ENCODE peak calls at places on chromosomes 13 and 19, in six cellular contexts. I is breast epithelium, H is heart right ventricle, T is psoas muscle, B is adrenal gland, O is fibroblast of lung. X is an unnamed sample.

GRCh38 chr13:82698383-82698782 is 1183.9 kb downstream of the SLITRK1 start:
- DNase-seq in H (no peak), B (no peak), I (no peak), O (no peak), T (no peak), X (no peak)

GRCh38 chr13:82480415-82480814 is 1401.9 kb downstream of the SLITRK1 start:
- DNase-seq in I (no peak), B (no peak), O (no peak), T (no peak), H (no peak), X (no peak)

GRCh38 chr19:18571564-18572344 is at the start of gene UBA52:
- DNase-seq in T (peak; percentile 99), B (peak; percentile 98), O (peak; percentile 97), I (peak; percentile 98), H (peak; percentile 98), X (peak; percentile 99)

GRCh38 chr13:75830842-75831241 is 194.7 kb downstream of the LMO7 start:
- DNase-seq in B (no peak), O (peak; percentile 81), T (no peak), I (no peak), H (no peak), X (no peak)

GRCh38 chr13:31518666-31519065 is 220.7 kb upstream of the RXFP2 start:
- DNase-seq in T (no peak), O (no peak), I (no peak), H (no peak), B (no peak), X (no peak)

GRCh38 chr13:37386276-37386675 is 212.3 kb downstream of the POSTN start:
- DNase-seq in I (no peak), H (no peak), B (no peak), O (peak; percentile 80), T (no peak), X (no peak)

GRCh38 chr13:30165791-30166190 is 141.6 kb downstream of the KATNAL1 start:
- DNase-seq in H (no peak), O (peak; percentile 57), I (no peak), T (peak; percentile 30), B (no peak), X (no peak)

GRCh38 chr19:39237200-39238184 is 7.3 kb downstream of the IFNL3 start:
- DNase-seq in H (no peak), O (no peak), I (peak; percentile 18), T (no peak), B (no peak), X (peak; percentile 42)

GRCh38 chr19:13208131-13208963 is 58.1 kb downstream of the IER2 start:
- DNase-seq in I (peak; percentile 50), T (peak; percentile 28), H (no peak), O (peak; percentile 57), B (peak; percentile 53), X (no peak)

GRCh38 chr19:47573076-47574026 is at the start of gene ZNF541:
- DNase-seq in B (peak; percentile 75), O (peak; percentile 42), H (peak; percentile 72), T (peak; percentile 72), I (peak; percentile 43), X (no peak)

GRCh38 chr19:32318884-32319520 is 26.4 kb upstream of the ZNF507 start:
- DNase-seq in H (no peak), T (no peak), B (no peak), O (no peak), I (no peak), X (no peak)

GRCh38 chr13:50888362-50888761 is 21.2 kb upstream of the RNASEH2B start:
- DNase-seq in I (no peak), T (no peak), H (no peak), O (no peak), B (no peak), X (no peak)

GRCh38 chr13:109654341-109655205 is 131.8 kb downstream of the IRS2 start:
- DNase-seq in H (no peak), O (no peak), T (peak; percentile 13), B (no peak), I (no peak), X (no peak)

GRCh38 chr19:33280351-33280921 is 21.9 kb downstream of the CEBPA start:
- DNase-seq in B (no peak), I (no peak), O (no peak), T (no peak), H (no peak), X (no peak)

GRCh38 chr13:37409756-37410155 is 188.8 kb downstream of the POSTN start:
- DNase-seq in H (no peak), B (no peak), T (no peak), O (peak; percentile 87), I (no peak), X (no peak)

GRCh38 chr19:10471909-10472308 is 31.2 kb downstream of the KEAP1 start:
- DNase-seq in I (no peak), T (no peak), O (peak; percentile 38), H (no peak), B (no peak), X (no peak)

GRCh38 chr13:99206226-99206625 is 5.6 kb downstream of the UBAC2 start:
- DNase-seq in T (no peak), O (no peak), H (no peak), B (no peak), I (no peak), X (no peak)

GRCh38 chr13:28527629-28528028 is 32.7 kb upstream of the FLT1 start:
- DNase-seq in B (no peak), I (no peak), H (no peak), T (no peak), O (no peak), X (no peak)

GRCh38 chr13:28528848-28529247 is 33.9 kb upstream of the FLT1 start:
- DNase-seq in H (no peak), O (no peak), I (no peak), T (no peak), B (no peak), X (no peak)

GRCh38 chr13:28529836-28530235 is 34.9 kb upstream of the FLT1 start:
- DNase-seq in O (no peak), H (no peak), T (no peak), I (no peak), B (no peak), X (no peak)

GRCh38 chr13:28526876-28527275 is 31.9 kb upstream of the FLT1 start:
- DNase-seq in O (no peak), B (no peak), I (no peak), T (no peak), H (no peak), X (no peak)

DNA sequence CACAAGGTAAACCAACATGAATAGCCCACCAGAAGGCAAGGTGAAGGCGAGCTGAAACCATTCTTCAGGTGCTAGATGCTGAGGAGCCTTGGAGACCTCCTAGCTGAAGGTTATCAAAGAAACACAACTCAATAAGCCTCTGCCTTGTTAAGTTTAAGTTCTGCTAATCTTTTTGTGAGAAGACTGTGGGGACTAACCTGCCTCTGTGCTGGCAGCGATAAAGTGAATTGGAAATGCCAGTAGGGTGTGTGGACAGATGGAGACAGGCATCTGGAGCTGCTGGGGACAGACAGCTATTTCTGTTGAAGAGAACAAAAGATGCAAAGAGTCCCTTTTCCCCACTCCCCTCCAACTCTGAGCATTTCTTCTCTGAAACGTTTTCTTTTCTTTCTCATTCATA is 33.5 kb upstream of the FLT1 start:
- DNase-seq in H (no peak), B (no peak), I (no peak), O (no peak), T (no peak), X (no peak)
- H3K27me3 ChIP-seq in H (peaks cover 20% of the 10 kb centered on the region), B (peaks cover 24% of the 10 kb centered on the region), I (peaks cover 11% of the 10 kb centered on the region), O (peaks cover 4% of the 10 kb centered on the region), T (peaks cover 43% of the 10 kb centered on the region), X (peaks cover 44% of the 10 kb centered on the region)

GRCh38 chr19:55683449-55684261 is 8.6 kb downstream of the EPN1 start:
- DNase-seq in H (no peak), O (no peak), I (no peak), T (peak; percentile 2), B (no peak), X (no peak)
- H3K4me1 ChIP-seq in H (peaks cover 31% of the 10 kb centered on the region), O (peaks cover 11% of the 10 kb centered on the region), I (no peaks in the 10 kb centered on the region), T (no peaks in the 10 kb centered on the region), B (peaks cover 52% of the 10 kb centered on the region), X (peaks cover 8% of the 10 kb centered on the region)

DNA sequence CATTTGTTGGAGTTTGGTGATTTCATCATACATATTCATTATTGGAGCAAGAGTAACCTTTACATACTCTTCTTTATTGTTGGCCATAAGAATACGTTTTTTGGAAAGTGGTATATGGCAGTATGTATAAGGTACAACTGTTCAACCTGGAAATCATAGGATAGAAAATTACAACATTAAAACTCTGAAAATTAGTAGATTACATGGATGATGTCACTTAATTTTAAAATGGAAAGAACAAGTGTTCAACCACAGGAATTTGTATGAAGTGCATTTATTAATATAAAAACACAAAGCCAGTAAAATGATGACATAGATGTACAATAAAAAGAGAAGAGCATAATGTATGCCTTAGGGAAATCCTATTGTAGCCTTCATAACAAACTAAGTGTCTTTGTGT is 7.3 kb upstream of the ZNF155 start:
- DNase-seq in I (no peak), H (no peak), B (no peak), T (no peak), O (no peak), X (no peak)
- H3K9me3 ChIP-seq in I (peaks cover 94% of the 10 kb centered on the region), H (peaks cover 100% of the 10 kb centered on the region), B (peaks cover 7% of the 10 kb centered on the region), T (peaks cover 96% of the 10 kb centered on the region), O (no peaks in the 10 kb centered on the region), X (no peaks in the 10 kb centered on the region)

GRCh38 chr13:21611385-21611784 is 7.4 kb upstream of the MICU2 start:
- DNase-seq in I (no peak), O (no peak), H (no peak), T (no peak), B (no peak), X (no peak)
- H3K27me3 ChIP-seq in I (peaks cover 6% of the 10 kb centered on the region), O (no peaks in the 10 kb centered on the region), H (peaks cover 30% of the 10 kb centered on the region), T (peaks cover 5% of the 10 kb centered on the region), B (peaks cover 2% of the 10 kb centered on the region), X (peaks cover 18% of the 10 kb centered on the region)

DNA sequence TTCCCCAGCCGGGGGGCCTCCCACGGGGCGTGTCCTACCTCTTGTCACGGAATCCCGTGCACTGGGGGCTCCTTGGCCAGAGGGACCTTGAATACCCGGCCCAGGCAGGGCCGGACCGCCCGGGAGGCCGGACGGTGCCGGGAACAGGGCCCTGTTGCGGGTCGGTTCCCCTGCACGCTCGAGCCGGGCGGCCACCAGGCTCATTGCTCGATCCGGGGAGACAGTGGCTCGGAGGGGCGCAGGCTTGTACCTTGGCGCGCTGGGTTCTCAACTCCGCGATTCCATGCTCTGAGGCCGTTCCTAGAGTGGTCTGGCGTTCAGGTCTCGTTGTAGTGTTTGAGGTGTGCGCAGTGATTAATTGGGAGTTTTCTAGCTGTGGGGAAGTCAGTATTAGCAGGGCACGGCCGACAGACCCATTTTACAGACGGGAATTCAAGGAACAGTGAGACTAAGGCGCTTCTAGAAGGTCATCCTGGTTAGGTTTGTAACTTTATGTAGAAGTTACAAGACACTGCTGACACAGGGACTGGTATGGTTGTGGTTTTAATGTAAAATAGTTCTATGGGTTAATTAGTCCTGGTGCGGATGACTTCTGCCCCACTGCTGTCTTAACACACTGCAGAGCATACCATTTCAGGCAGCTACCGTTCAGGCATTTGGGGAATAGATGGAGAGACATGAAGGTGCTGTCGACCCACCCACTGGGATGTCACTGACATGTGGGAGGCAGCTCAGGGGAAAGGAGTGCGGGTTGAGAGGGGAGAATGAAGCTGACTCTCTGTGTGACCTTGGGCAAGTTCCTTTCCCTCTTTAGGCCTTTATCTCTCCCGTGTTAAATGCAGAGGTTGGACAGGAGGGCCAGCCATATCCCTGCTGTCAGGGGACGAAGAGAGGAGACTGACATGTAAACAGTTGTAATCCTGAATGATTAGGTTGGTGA is 590 bp downstream of the CLPTM1 start:
- DNase-seq in T (no peak), I (no peak), B (no peak), O (peak; percentile 2), H (no peak), X (no peak)
- H3K4me1 ChIP-seq in T (peaks cover 41% of the 10 kb centered on the region), I (peaks cover 11% of the 10 kb centered on the region), B (peaks cover 70% of the 10 kb centered on the region), O (peaks cover 7% of the 10 kb centered on the region), H (peaks cover 45% of the 10 kb centered on the region), X (no peaks in the 10 kb centered on the region)

X was measured in BE2C.